ENCODE peak calls at places on chromosomes 3 and 15, in nine cellular contexts. I is GDM1; F is KBM-7; O is body of pancreas; X is activated T-cell treated with anti-CD3 and anti-CD28 coated beads for 24 hours; V is smooth muscle cell of the brain vasculature; M is left lung; K is hepatic stellate cell; Y is activated CD8-positive, alpha-beta memory T cell treated with anti-CD3 and anti-CD28 coated beads for 48 hours. R is an unnamed sample.
A peak's percentile ranks its signal among the peaks of the same experiment; 100 is the strongest.

GRCh38 chr3:15339786-15340215 is 7.4 kb upstream of the SH3BP5 start:
- DNase-seq in I (no peak), F (no peak), O (no peak), X (no peak), V (no peak), M (no peak), K (peak; percentile 26), Y (no peak), R (peak; percentile 76)

GRCh38 chr3:177764377-177764912 is 567.2 kb upstream of the TBL1XR1 start:
- DNase-seq in I (no peak), F (no peak), O (no peak), X (no peak), V (no peak), M (no peak), K (no peak), Y (no peak), R (peak; percentile 71)

GRCh38 chr3:142633073-142633472 is 36.9 kb downstream of the PLS1 start:
- DNase-seq in I (no peak), F (no peak), O (no peak), X (no peak), V (no peak), M (no peak), K (no peak), Y (no peak), R (no peak)

GRCh38 chr3:114400369-114400768 is 106.5 kb downstream of the TIGIT start:
- DNase-seq in I (no peak), F (no peak), O (no peak), X (no peak), V (no peak), M (no peak), K (no peak), Y (no peak), R (no peak)

GRCh38 chr15:61069369-61070075 is 159.6 kb downstream of the RORA start:
- DNase-seq in I (no peak), F (no peak), O (no peak), X (no peak), V (no peak), M (no peak), K (no peak), Y (no peak), R (no peak)

GRCh38 chr3:157135671-157136396 is 24.1 kb downstream of the CCNL1 start:
- DNase-seq in I (no peak), F (no peak), O (peak; percentile 45), X (no peak), V (no peak), M (no peak), K (peak; percentile 45), Y (no peak), R (peak; percentile 86)

GRCh38 chr15:56040081-56041035 is 46.9 kb upstream of the NEDD4 start:
- DNase-seq in I (no peak), F (peak; percentile 16), O (peak; percentile 79), X (no peak), V (peak; percentile 50), M (no peak), K (peak; percentile 59), Y (no peak), R (peak; percentile 93)

GRCh38 chr3:52798978-52799476 is 4.4 kb downstream of the ITIH3 start:
- DNase-seq in I (no peak), F (peak; percentile 32), O (peak; percentile 50), X (no peak), V (no peak), M (no peak), K (peak; percentile 41), Y (no peak), R (no peak)

GRCh38 chr3:129360705-129361460 is 67.6 kb downstream of the EFCAB12 start:
- DNase-seq in I (no peak), F (no peak), O (no peak), X (no peak), V (no peak), M (no peak), K (no peak), Y (no peak), R (no peak)

GRCh38 chr3:170599995-170600624 is 14.2 kb upstream of the SLC7A14 start:
- DNase-seq in I (no peak), F (no peak), O (no peak), X (no peak), V (no peak), M (no peak), K (no peak), Y (no peak), R (no peak)

GRCh38 chr3:120741320-120741719 is 996 bp downstream of the RABL3 start:
- DNase-seq in I (no peak), F (no peak), O (no peak), X (no peak), V (no peak), M (no peak), K (no peak), Y (no peak), R (no peak)

GRCh38 chr3:57646723-57647122 is 46.2 kb downstream of the DENND6A start:
- DNase-seq in I (no peak), F (no peak), O (no peak), X (no peak), V (peak; percentile 2), M (no peak), K (peak; percentile 43), Y (no peak), R (peak; percentile 22)

GRCh38 chr3:48088056-48088748 is 72.0 kb upstream of the MAP4 start:
- DNase-seq in I (no peak), F (no peak), O (peak; percentile 34), X (peak; percentile 4), V (no peak), M (no peak), K (peak; percentile 22), Y (no peak), R (peak; percentile 27)

GRCh38 chr15:98663045-98663444 is 14.7 kb downstream of the IGF1R start:
- DNase-seq in I (no peak), F (no peak), O (no peak), X (no peak), V (no peak), M (no peak), K (no peak), Y (no peak), R (no peak)

GRCh38 chr3:49470714-49471420 is 800 bp downstream of the DAG1 start:
- DNase-seq in I (no peak), F (peak; percentile 32), O (no peak), X (no peak), V (no peak), M (no peak), K (no peak), Y (no peak), R (no peak)

GRCh38 chr3:65751123-65751700 is 287.5 kb downstream of the MAGI1 start:
- DNase-seq in I (no peak), F (peak; percentile 25), O (peak; percentile 65), X (no peak), V (no peak), M (no peak), K (peak; percentile 26), Y (no peak), R (no peak)

R was measured in astrocyte.